ENCODE peak calls at places on chromosomes 7 and 10, in four cellular contexts. One of them, this sample, is unnamed.

GRCh38 chr7:2299853-2300512 is 14.3 kb downstream of the SNX8 start:
- DNase-seq in A549: no peak
- DNase-seq in fibroblast of lung: no peak
- DNase-seq in HepG2: no peak
- DNase-seq in this sample: peak

GRCh38 chr7:154769527-154769926 is 233.4 kb downstream of the PAXIP1 start:
- DNase-seq in HepG2: no peak
- DNase-seq in A549: no peak
- DNase-seq in fibroblast of lung: no peak
- DNase-seq in this sample: no peak

GRCh38 chr10:96995851-96996250 is 163.8 kb downstream of the LCOR start:
- DNase-seq in fibroblast of lung: peak
- DNase-seq in HepG2: no peak
- DNase-seq in A549: no peak
- DNase-seq in this sample: peak

GRCh38 chr10:3772349-3773222 is 12.4 kb downstream of the KLF6 start:
- DNase-seq in fibroblast of lung: no peak
- DNase-seq in A549: no peak
- DNase-seq in HepG2: no peak
- DNase-seq in this sample: peak

GRCh38 chr7:130047801-130048200 is 3.4 kb downstream of the ZC3HC1 start:
- DNase-seq in HepG2: no peak
- DNase-seq in fibroblast of lung: no peak
- DNase-seq in A549: no peak
- DNase-seq in this sample: no peak

GRCh38 chr10:104332243-104333036 is 5.8 kb downstream of the ITPRIP start:
- DNase-seq in A549: no peak
- DNase-seq in HepG2: no peak
- DNase-seq in fibroblast of lung: peak
- DNase-seq in this sample: no peak

GRCh38 chr10:102449321-102450123 is 1.8 kb downstream of the C10orf95 start:
- DNase-seq in HepG2: peak
- DNase-seq in fibroblast of lung: peak
- DNase-seq in A549: no peak
- DNase-seq in this sample: peak

GRCh38 chr10:75398630-75399460 is 2.7 kb downstream of the ZNF503 start:
- DNase-seq in HepG2: no peak
- DNase-seq in A549: no peak
- DNase-seq in fibroblast of lung: peak
- DNase-seq in this sample: peak

GRCh38 chr10:105963450-105963849 is 1201.1 kb downstream of the SORCS1 start:
- DNase-seq in fibroblast of lung: no peak
- DNase-seq in A549: no peak
- DNase-seq in HepG2: no peak
- DNase-seq in this sample: no peak

GRCh38 chr7:26925768-26926167 is 61.4 kb upstream of the SKAP2 start:
- DNase-seq in fibroblast of lung: no peak
- DNase-seq in A549: no peak
- DNase-seq in HepG2: no peak
- DNase-seq in this sample: no peak

GRCh38 chr10:83603708-83604107 is 535.6 kb upstream of the GHITM start:
- DNase-seq in HepG2: no peak
- DNase-seq in fibroblast of lung: peak
- DNase-seq in A549: no peak
- DNase-seq in this sample: peak

GRCh38 chr7:5523052-5523711 is 99.5 kb upstream of the TNRC18 start:
- DNase-seq in fibroblast of lung: peak
- DNase-seq in A549: no peak
- DNase-seq in HepG2: no peak
- DNase-seq in this sample: no peak

GRCh38 chr10:1166101-1166827 is 110.1 kb downstream of the WDR37 start:
- DNase-seq in HepG2: no peak
- DNase-seq in A549: no peak
- DNase-seq in fibroblast of lung: no peak
- DNase-seq in this sample: no peak

GRCh38 chr7:98877146-98877545 is 1.2 kb upstream of the TRRAP start:
- DNase-seq in HepG2: no peak
- DNase-seq in fibroblast of lung: no peak
- DNase-seq in A549: no peak
- DNase-seq in this sample: no peak

DNA sequence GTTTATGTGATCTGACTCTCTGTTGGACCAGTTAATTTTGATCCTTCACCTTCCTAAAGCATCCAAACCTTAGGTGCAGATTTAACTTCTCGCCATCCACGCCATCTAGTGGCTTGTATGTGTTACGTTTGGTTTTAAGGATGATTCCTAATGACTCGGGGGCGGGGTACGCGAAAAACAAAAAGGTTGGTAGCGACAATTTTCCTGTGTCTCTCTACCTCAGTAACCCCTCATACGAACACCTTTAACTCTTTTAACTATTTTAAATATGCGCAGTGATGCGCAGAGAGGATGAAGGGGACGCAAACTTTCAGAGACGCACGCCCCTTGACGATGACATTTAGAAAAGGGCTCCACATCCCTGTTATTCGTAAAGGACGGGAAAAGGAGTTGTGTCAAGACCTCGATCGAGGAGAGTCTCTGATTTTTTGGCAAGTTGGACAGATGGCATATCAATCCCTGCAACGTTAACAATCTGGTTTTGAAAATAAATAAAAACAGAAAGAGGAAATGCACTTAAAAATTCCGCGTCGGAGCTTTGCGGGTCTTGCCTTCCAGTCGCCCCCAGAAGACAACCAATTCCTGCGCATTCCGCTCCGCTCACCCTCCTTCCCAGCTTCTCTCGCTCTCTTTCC is 597 bp upstream of the KCND2 start:
- DNase-seq in A549: peak
- DNase-seq in HepG2: peak
- DNase-seq in fibroblast of lung: peak
- DNase-seq in this sample: peak
- H3K4me2 ChIP-seq in A549: peak
- H3K4me2 ChIP-seq in HepG2: peak
- H3K4me2 ChIP-seq in fibroblast of lung: peak
- H3K4me2 ChIP-seq in this sample: peak

GRCh38 chr10:11870900-11871407 is 47.8 kb downstream of the PROSER2 start:
- DNase-seq in A549: no peak
- DNase-seq in HepG2: no peak
- DNase-seq in fibroblast of lung: no peak
- DNase-seq in this sample: no peak
- H3K4me2 ChIP-seq in A549: no peak
- H3K4me2 ChIP-seq in HepG2: no peak
- H3K4me2 ChIP-seq in fibroblast of lung: no peak
- H3K4me2 ChIP-seq in this sample: peak

GRCh38 chr10:99836711-99837110 is 54.3 kb downstream of the ABCC2 start:
- DNase-seq in fibroblast of lung: no peak
- DNase-seq in HepG2: no peak
- DNase-seq in A549: no peak
- DNase-seq in this sample: no peak

GRCh38 chr10:99844433-99844955 is 62.1 kb downstream of the ABCC2 start:
- DNase-seq in fibroblast of lung: no peak
- DNase-seq in A549: no peak
- DNase-seq in HepG2: no peak
- DNase-seq in this sample: peak

GRCh38 chr10:99843310-99843709 is 60.9 kb downstream of the ABCC2 start:
- DNase-seq in A549: no peak
- DNase-seq in HepG2: no peak
- DNase-seq in fibroblast of lung: no peak
- DNase-seq in this sample: no peak

GRCh38 chr10:99845837-99846382 is 63.5 kb downstream of the ABCC2 start:
- DNase-seq in A549: peak
- DNase-seq in fibroblast of lung: peak
- DNase-seq in HepG2: peak
- DNase-seq in this sample: peak

DNA sequence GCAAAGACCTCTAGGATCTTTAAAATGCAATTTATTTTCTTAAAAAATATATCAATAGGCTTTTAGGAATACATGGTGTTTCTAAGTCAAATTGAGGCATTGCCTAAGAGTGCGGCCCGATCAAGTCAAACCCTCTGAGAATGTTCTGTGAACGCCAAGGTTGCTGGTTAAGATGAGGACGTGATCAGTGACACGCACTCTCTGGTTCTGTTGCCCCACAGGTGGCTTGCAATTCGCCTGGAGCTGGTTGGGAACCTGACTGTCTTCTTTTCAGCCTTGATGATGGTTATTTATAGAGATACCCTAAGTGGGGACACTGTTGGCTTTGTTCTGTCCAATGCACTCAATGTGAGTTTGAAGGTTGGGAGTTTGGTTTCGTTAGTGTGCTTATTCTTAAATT is 59.3 kb downstream of the ABCC2 start:
- DNase-seq in HepG2: no peak
- DNase-seq in A549: no peak
- DNase-seq in fibroblast of lung: no peak
- DNase-seq in this sample: no peak
- H3K4me2 ChIP-seq in HepG2: no peak
- H3K4me2 ChIP-seq in A549: no peak
- H3K4me2 ChIP-seq in fibroblast of lung: no peak
- H3K4me2 ChIP-seq in this sample: no peak

GRCh38 chr10:45375101-45375500 is 1.1 kb downstream of the ALOX5 start:
- DNase-seq in fibroblast of lung: no peak
- DNase-seq in A549: no peak
- DNase-seq in HepG2: no peak
- DNase-seq in this sample: no peak

GRCh38 chr10:45375716-45376231 is 1.8 kb downstream of the ALOX5 start:
- DNase-seq in A549: no peak
- DNase-seq in HepG2: no peak
- DNase-seq in fibroblast of lung: no peak
- DNase-seq in this sample: no peak

GRCh38 chr10:45377321-45377720 is 3.3 kb downstream of the ALOX5 start:
- DNase-seq in HepG2: no peak
- DNase-seq in fibroblast of lung: no peak
- DNase-seq in A549: no peak
- DNase-seq in this sample: no peak

GRCh38 chr10:45377858-45378257 is 3.8 kb downstream of the ALOX5 start:
- DNase-seq in HepG2: no peak
- DNase-seq in fibroblast of lung: no peak
- DNase-seq in A549: no peak
- DNase-seq in this sample: no peak

DNA sequence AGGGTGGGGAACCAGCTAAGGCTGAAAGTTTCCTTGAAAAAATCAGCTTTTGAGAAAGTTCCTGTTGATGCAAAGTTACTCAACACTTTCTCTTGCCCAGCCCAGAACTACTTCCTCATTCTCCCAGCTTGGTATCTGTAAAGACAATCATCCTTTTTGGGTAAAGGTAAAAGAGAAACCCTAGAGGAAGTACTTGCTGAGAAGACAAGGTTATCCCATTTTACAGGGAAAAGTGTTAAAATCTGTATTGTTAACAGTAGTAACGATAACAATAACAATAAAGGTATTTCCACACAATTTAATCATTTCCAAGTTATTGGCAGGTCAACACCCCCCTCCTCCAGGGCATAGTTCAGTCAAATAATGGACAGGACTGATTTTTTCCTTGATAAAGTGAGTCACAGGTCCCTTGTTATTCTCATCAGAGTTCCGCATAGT is 2.4 kb downstream of the ALOX5 start:
- DNase-seq in fibroblast of lung: no peak
- DNase-seq in A549: no peak
- DNase-seq in HepG2: no peak
- DNase-seq in this sample: no peak
- H3K4me2 ChIP-seq in fibroblast of lung: no peak
- H3K4me2 ChIP-seq in A549: no peak
- H3K4me2 ChIP-seq in HepG2: no peak
- H3K4me2 ChIP-seq in this sample: no peak

DNA sequence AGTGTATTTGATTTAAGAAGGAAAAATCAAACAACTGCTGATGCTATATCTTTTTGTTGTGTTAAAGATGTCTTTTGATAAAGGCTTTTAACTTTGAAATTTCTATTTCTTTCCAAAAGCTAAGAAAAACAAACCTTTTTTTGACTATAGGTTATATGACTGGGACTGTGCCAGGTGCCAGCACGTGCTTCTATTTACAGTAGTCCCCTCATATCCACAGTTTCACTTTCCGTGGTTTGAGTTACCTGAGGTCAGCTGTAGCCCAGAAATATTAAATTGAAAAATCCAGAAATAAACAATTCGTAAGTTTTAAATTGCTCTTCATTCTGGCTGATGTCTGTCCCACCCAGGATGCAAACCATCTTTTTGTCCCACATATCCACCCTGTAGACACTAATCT is 104.3 kb downstream of the BBS9 start:
- DNase-seq in A549: no peak
- DNase-seq in fibroblast of lung: no peak
- DNase-seq in HepG2: no peak
- DNase-seq in this sample: no peak
- H3K4me2 ChIP-seq in A549: no peak
- H3K4me2 ChIP-seq in fibroblast of lung: no peak
- H3K4me2 ChIP-seq in HepG2: no peak
- H3K4me2 ChIP-seq in this sample: no peak